ENCODE peak calls at places on chromosomes 6 and 20, in eight cellular contexts. I is HCT116, D is fibroblast of mammary gland, U is A549, L is upper lobe of right lung, T is epithelial cell of esophagus, O is lower lobe of right lung, B is fibroblast of villous mesenchyme. A is an unnamed sample.

GRCh38 chr20:21099653-21100589 is 6.2 kb downstream of the LINC00237 start:
- DNase-seq in O (peak), U (no peak), I (no peak), L (peak), T (peak), B (peak), D (no peak), A (no peak)

GRCh38 chr6:116008470-116009229 is 52.0 kb downstream of the FRK start:
- DNase-seq in I (peak), D (peak), L (no peak), T (peak), B (peak), U (no peak), O (no peak), A (peak)

GRCh38 chr20:23159256-23159922 is 73.3 kb upstream of the CD93 start:
- DNase-seq in U (no peak), B (no peak), L (no peak), D (no peak), T (no peak), I (no peak), O (no peak), A (no peak)

GRCh38 chr20:62715201-62715600 is 6.6 kb downstream of the NTSR1 start:
- DNase-seq in D (no peak), U (no peak), L (no peak), B (no peak), I (no peak), O (no peak), T (no peak), A (no peak)

GRCh38 chr6:132812255-132812732 is 2.1 kb upstream of the RPS12 start:
- DNase-seq in L (no peak), O (no peak), I (no peak), U (no peak), B (peak), D (peak), T (peak), A (no peak)

GRCh38 chr20:23049933-23050838 is 714 bp upstream of the THBD start:
- DNase-seq in U (peak), L (peak), T (peak), O (peak), I (no peak), B (no peak), D (no peak), A (no peak)

GRCh38 chr6:104884867-104885517 is 25.3 kb upstream of the HACE1 start:
- DNase-seq in B (no peak), T (no peak), L (no peak), I (no peak), U (no peak), O (no peak), D (no peak), A (no peak)

GRCh38 chr6:148417045-148417444 is 74.4 kb downstream of the SASH1 start:
- DNase-seq in T (no peak), B (no peak), O (no peak), U (no peak), L (no peak), I (no peak), D (no peak), A (no peak)

GRCh38 chr20:9440891-9441290 is 73.5 kb upstream of the LAMP5 start:
- DNase-seq in I (no peak), D (no peak), T (no peak), O (no peak), B (no peak), U (no peak), L (no peak), A (no peak)

GRCh38 chr20:1397710-1398109 is 4.9 kb upstream of the FKBP1A start:
- DNase-seq in O (no peak), D (no peak), T (no peak), I (no peak), B (no peak), U (no peak), L (no peak), A (no peak)

GRCh38 chr20:61640171-61640570 is 388.1 kb downstream of the CDH4 start:
- DNase-seq in L (no peak), B (no peak), U (no peak), O (no peak), T (no peak), D (peak), I (no peak), A (no peak)

GRCh38 chr20:34377072-34377847 is 14.2 kb downstream of the ITCH start:
- DNase-seq in T (no peak), U (no peak), L (no peak), I (no peak), B (no peak), O (no peak), D (no peak), A (peak)

GRCh38 chr6:1911476-1911875 is 301.8 kb downstream of the FOXC1 start:
- DNase-seq in O (no peak), B (peak), D (no peak), U (no peak), I (no peak), T (no peak), L (no peak), A (no peak)

GRCh38 chr6:153150400-153150766 is 19.3 kb upstream of the RGS17 start:
- DNase-seq in B (no peak), U (no peak), L (no peak), I (no peak), O (no peak), D (no peak), T (no peak), A (no peak)

GRCh38 chr20:10728873-10729670 is 55.3 kb upstream of the JAG1 start:
- DNase-seq in I (no peak), L (no peak), O (no peak), T (peak), B (no peak), D (peak), U (no peak), A (no peak)

GRCh38 chr20:41222299-41222698 is 85.0 kb downstream of the PLCG1 start:
- DNase-seq in O (no peak), B (no peak), D (no peak), L (no peak), U (no peak), T (no peak), I (no peak), A (no peak)

GRCh38 chr6:14880052-14880451 is 365.8 kb upstream of the JARID2 start:
- DNase-seq in O (no peak), D (no peak), L (no peak), B (no peak), T (no peak), I (no peak), U (no peak), A (no peak)

GRCh38 chr6:11434565-11435326 is 102.8 kb upstream of the TMEM170B start:
- DNase-seq in L (peak), D (peak), I (no peak), U (peak), O (peak), T (peak), B (peak), A (no peak)

GRCh38 chr20:37989601-37990001 is 43.7 kb downstream of the TTI1 start:
- DNase-seq in T (peak), D (peak), L (peak), U (no peak), B (no peak), I (no peak), O (peak), A (no peak)

GRCh38 chr20:44457016-44457415 is 18.7 kb upstream of the TTPAL start:
- DNase-seq in O (no peak), U (no peak), T (no peak), D (no peak), B (no peak), L (no peak), I (no peak), A (no peak)

GRCh38 chr6:160030103-160030502 is 61.2 kb downstream of the IGF2R start:
- DNase-seq in T (peak), O (peak), I (no peak), U (no peak), L (peak), B (peak), D (peak), A (no peak)

GRCh38 chr6:158655569-158656450 is 6.0 kb downstream of the SYTL3 start:
- DNase-seq in O (peak), D (peak), I (no peak), L (peak), B (no peak), T (no peak), U (no peak), A (no peak)

GRCh38 chr6:43489277-43490072 is 12.1 kb downstream of the TJAP1 start:
- DNase-seq in I (no peak), B (no peak), U (no peak), T (no peak), D (no peak), O (no peak), L (no peak), A (no peak)

GRCh38 chr20:62966212-62967148 is 14.0 kb downstream of the SLC17A9 start:
- DNase-seq in B (no peak), T (no peak), L (no peak), U (no peak), O (no peak), D (no peak), I (no peak), A (no peak)

GRCh38 chr6:42692151-42692911 is 30.1 kb downstream of the PRPH2 start:
- DNase-seq in B (peak), T (peak), I (peak), L (no peak), U (no peak), O (no peak), D (peak), A (no peak)

GRCh38 chr6:5869261-5869660 is 137.5 kb downstream of the NRN1 start:
- DNase-seq in B (no peak), U (no peak), L (no peak), D (no peak), O (no peak), T (no peak), I (no peak), A (no peak)

GRCh38 chr6:5865492-5866031 is 141.2 kb downstream of the NRN1 start:
- DNase-seq in O (no peak), T (no peak), L (no peak), D (no peak), B (no peak), U (no peak), I (no peak), A (no peak)

GRCh38 chr6:5871296-5871695 is 135.4 kb downstream of the NRN1 start:
- DNase-seq in T (no peak), B (no peak), L (no peak), U (no peak), O (no peak), D (no peak), I (no peak), A (no peak)

GRCh38 chr6:5869676-5870075 is 137.0 kb downstream of the NRN1 start:
- DNase-seq in U (no peak), I (no peak), L (no peak), O (no peak), T (no peak), D (no peak), B (no peak), A (no peak)

GRCh38 chr6:5866547-5867051 is 140.1 kb downstream of the NRN1 start:
- DNase-seq in O (no peak), B (peak), L (no peak), U (no peak), D (peak), T (peak), I (no peak), A (no peak)
- H3K4me3 ChIP-seq in O (peak), B (peak), L (peak), U (peak), D (no peak), T (no peak), I (no peak), A (no peak)

GRCh38 chr6:26196846-26197683 is 109.8 kb downstream of the HFE start:
- DNase-seq in U (no peak), D (peak), I (peak), B (peak), L (no peak), T (peak), O (peak), A (peak)
- TF ChIP-seq CTCF in U (no peak), D (no peak), I (no peak), B (no peak), L (no peak), T (no peak), O (no peak), A (no peak)

DNA sequence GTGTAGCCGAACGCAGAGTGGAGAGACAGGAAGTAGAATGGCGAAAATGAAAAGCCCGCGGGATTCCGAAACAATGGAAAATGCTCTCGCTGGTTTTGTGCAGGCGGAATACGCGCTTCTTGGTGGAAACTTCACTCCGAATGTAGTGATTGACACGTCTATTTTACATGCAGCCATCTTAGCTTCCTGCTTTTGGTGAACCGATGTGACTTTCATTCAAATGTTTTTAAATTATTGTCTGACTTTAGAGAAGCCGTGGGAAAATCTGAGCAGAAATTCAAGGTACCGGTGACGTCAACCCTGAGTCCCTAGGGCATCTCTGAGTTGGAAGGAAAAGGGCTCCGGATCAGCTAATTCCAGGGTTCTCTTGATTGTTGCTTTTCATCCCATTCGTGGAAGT is 11.4 kb downstream of the GPX5 start:
- DNase-seq in L (no peak), B (no peak), D (peak), U (no peak), T (peak), I (no peak), O (no peak), A (no peak)
- H3K4me3 ChIP-seq in L (no peak), B (peak), D (peak), U (no peak), T (peak), I (no peak), O (no peak), A (no peak)

GRCh38 chr20:36672991-36673390 is 27.0 kb upstream of the SLA2 start:
- DNase-seq in U (no peak), D (no peak), B (peak), O (no peak), L (no peak), I (no peak), T (no peak), A (no peak)

GRCh38 chr20:36677422-36677771 is 31.4 kb upstream of the SLA2 start:
- DNase-seq in U (no peak), O (no peak), L (no peak), D (no peak), T (no peak), B (no peak), I (no peak), A (no peak)

GRCh38 chr20:36682311-36682710 is 36.3 kb upstream of the SLA2 start:
- DNase-seq in T (no peak), I (no peak), D (no peak), U (no peak), O (no peak), B (no peak), L (no peak), A (no peak)

GRCh38 chr20:36676701-36677421 is 30.9 kb upstream of the SLA2 start:
- DNase-seq in U (no peak), O (no peak), B (no peak), T (no peak), L (no peak), I (peak), D (no peak), A (no peak)
- TF ChIP-seq CTCF in U (no peak), O (no peak), B (no peak), T (no peak), L (no peak), I (no peak), D (no peak), A (no peak)

GRCh38 chr6:15926256-15926655 is 202.6 kb upstream of the MYLIP start:
- DNase-seq in L (no peak), U (no peak), O (no peak), T (no peak), D (no peak), I (no peak), B (no peak), A (no peak)
- H3K4me3 ChIP-seq in L (no peak), U (no peak), O (no peak), T (no peak), D (no peak), I (no peak), B (no peak), A (no peak)

GRCh38 chr6:29967379-29968010 is 25.2 kb downstream of the HLA-A start:
- DNase-seq in B (peak), I (peak), T (peak), U (no peak), D (peak), O (no peak), L (no peak), A (no peak)
- TF ChIP-seq CTCF in B (peak), I (peak), T (peak), U (peak), D (peak), O (no peak), L (peak), A (peak)

GRCh38 chr20:3732327-3733118 is at the start of gene HSPA12B:
- DNase-seq in B (no peak), T (no peak), U (no peak), D (no peak), O (no peak), I (no peak), L (peak), A (no peak)
- H3K4me3 ChIP-seq in B (peak), T (no peak), U (no peak), D (no peak), O (peak), I (no peak), L (peak), A (no peak)

GRCh38 chr6:75546401-75546800 is 52.8 kb upstream of the FILIP1 start:
- DNase-seq in O (no peak), U (peak), I (no peak), D (peak), T (peak), L (no peak), B (peak), A (no peak)
- TF ChIP-seq CTCF in O (peak), U (peak), I (peak), D (peak), T (peak), L (peak), B (peak), A (no peak)

A was measured in GM12864.